ENCODE peak calls at places on chromosomes 16 and 17, in five cellular contexts. One of them, this sample, is unnamed.

GRCh38 chr16:75306102-75306762 is 54.8 kb upstream of the BCAR1 start:
- DNase-seq in thyroid gland: no peak
- DNase-seq in heart right ventricle: no peak
- DNase-seq in adrenal gland: no peak
- DNase-seq in brain microvascular endothelial cell: peak
- DNase-seq in this sample: no peak

GRCh38 chr17:57027852-57028251 is 49.9 kb downstream of the SCPEP1 start:
- DNase-seq in adrenal gland: no peak
- DNase-seq in heart right ventricle: no peak
- DNase-seq in brain microvascular endothelial cell: no peak
- DNase-seq in thyroid gland: no peak
- DNase-seq in this sample: no peak

GRCh38 chr17:2701996-2702741 is 9.4 kb downstream of the CLUH start:
- DNase-seq in adrenal gland: peak
- DNase-seq in heart right ventricle: no peak
- DNase-seq in brain microvascular endothelial cell: no peak
- DNase-seq in thyroid gland: peak
- DNase-seq in this sample: peak

GRCh38 chr16:20612551-20613470 is 36.6 kb upstream of the ACSM2B start:
- DNase-seq in thyroid gland: peak
- DNase-seq in heart right ventricle: peak
- DNase-seq in brain microvascular endothelial cell: no peak
- DNase-seq in adrenal gland: no peak
- DNase-seq in this sample: no peak

GRCh38 chr17:27294689-27295630 is 1.0 kb downstream of the WSB1 start:
- DNase-seq in adrenal gland: peak
- DNase-seq in heart right ventricle: no peak
- DNase-seq in thyroid gland: peak
- DNase-seq in brain microvascular endothelial cell: peak
- DNase-seq in this sample: peak

GRCh38 chr16:2824626-2825025 is 5.5 kb upstream of the ZG16B start:
- DNase-seq in heart right ventricle: no peak
- DNase-seq in adrenal gland: no peak
- DNase-seq in thyroid gland: no peak
- DNase-seq in brain microvascular endothelial cell: no peak
- DNase-seq in this sample: peak

GRCh38 chr16:4109250-4109736 is 6.9 kb downstream of the ADCY9 start:
- DNase-seq in thyroid gland: no peak
- DNase-seq in heart right ventricle: no peak
- DNase-seq in adrenal gland: no peak
- DNase-seq in brain microvascular endothelial cell: no peak
- DNase-seq in this sample: no peak

GRCh38 chr17:60468371-60468770 is 46.1 kb downstream of the CHCT1 start:
- DNase-seq in thyroid gland: no peak
- DNase-seq in adrenal gland: no peak
- DNase-seq in heart right ventricle: no peak
- DNase-seq in brain microvascular endothelial cell: no peak
- DNase-seq in this sample: no peak

GRCh38 chr17:9959377-9959981 is 54.4 kb upstream of the RCVRN start:
- DNase-seq in thyroid gland: no peak
- DNase-seq in adrenal gland: no peak
- DNase-seq in heart right ventricle: peak
- DNase-seq in brain microvascular endothelial cell: peak
- DNase-seq in this sample: no peak
- H3K27ac ChIP-seq in thyroid gland: no peak
- H3K27ac ChIP-seq in adrenal gland: no peak
- H3K27ac ChIP-seq in heart right ventricle: no peak
- H3K27ac ChIP-seq in brain microvascular endothelial cell: no peak
- H3K27ac ChIP-seq in this sample: no peak

GRCh38 chr16:66588981-66589713 is 9.9 kb downstream of the CMTM2 start:
- DNase-seq in heart right ventricle: peak
- DNase-seq in thyroid gland: no peak
- DNase-seq in brain microvascular endothelial cell: no peak
- DNase-seq in adrenal gland: no peak
- DNase-seq in this sample: no peak
- H3K4me3 ChIP-seq in heart right ventricle: no peak
- H3K4me3 ChIP-seq in thyroid gland: no peak
- H3K4me3 ChIP-seq in brain microvascular endothelial cell: no peak
- H3K4me3 ChIP-seq in adrenal gland: no peak
- H3K4me3 ChIP-seq in this sample: no peak

GRCh38 chr16:85369741-85370528 is 243.2 kb upstream of the GSE1 start:
- DNase-seq in adrenal gland: peak
- DNase-seq in brain microvascular endothelial cell: peak
- DNase-seq in heart right ventricle: peak
- DNase-seq in thyroid gland: peak
- DNase-seq in this sample: no peak
- H3K27ac ChIP-seq in adrenal gland: peak
- H3K27ac ChIP-seq in brain microvascular endothelial cell: no peak
- H3K27ac ChIP-seq in heart right ventricle: no peak
- H3K27ac ChIP-seq in thyroid gland: peak
- H3K27ac ChIP-seq in this sample: peak

GRCh38 chr16:67463691-67464090 is 17.3 kb downstream of the ATP6V0D1 start:
- DNase-seq in heart right ventricle: no peak
- DNase-seq in adrenal gland: no peak
- DNase-seq in brain microvascular endothelial cell: no peak
- DNase-seq in thyroid gland: no peak
- DNase-seq in this sample: no peak
- H3K4me3 ChIP-seq in heart right ventricle: no peak
- H3K4me3 ChIP-seq in adrenal gland: no peak
- H3K4me3 ChIP-seq in brain microvascular endothelial cell: no peak
- H3K4me3 ChIP-seq in thyroid gland: no peak
- H3K4me3 ChIP-seq in this sample: no peak

DNA sequence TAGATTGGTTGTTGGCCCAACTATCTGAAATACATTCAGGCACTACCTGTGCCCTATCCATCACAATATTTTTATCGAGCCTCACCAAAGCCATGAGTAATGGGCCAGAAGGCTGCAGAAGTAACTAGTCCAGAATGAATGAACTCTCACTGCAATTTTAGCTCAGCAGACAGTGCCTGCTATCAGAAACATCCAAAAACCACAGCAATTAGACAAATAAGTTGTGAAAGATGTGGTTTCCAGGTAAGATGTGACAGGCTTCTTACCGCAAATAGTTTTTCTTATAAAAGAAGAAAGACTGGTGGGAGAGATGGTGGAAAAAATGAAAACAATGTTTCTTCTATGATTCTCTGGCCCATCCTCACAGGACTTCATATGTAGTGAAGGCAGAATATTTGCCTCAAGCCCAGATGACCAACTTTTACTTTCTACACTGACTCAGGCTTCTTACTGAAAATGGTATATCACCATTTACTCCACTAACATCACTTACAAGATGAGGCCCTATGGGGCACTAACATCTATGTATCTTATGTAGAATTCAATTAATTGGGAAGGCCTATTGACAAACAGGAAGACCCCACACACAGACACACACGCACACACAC is 9.8 kb upstream of the RFFL start:
- DNase-seq in brain microvascular endothelial cell: no peak
- DNase-seq in thyroid gland: no peak
- DNase-seq in adrenal gland: no peak
- DNase-seq in heart right ventricle: no peak
- DNase-seq in this sample: no peak
- H3K27ac ChIP-seq in brain microvascular endothelial cell: no peak
- H3K27ac ChIP-seq in thyroid gland: no peak
- H3K27ac ChIP-seq in adrenal gland: no peak
- H3K27ac ChIP-seq in heart right ventricle: no peak
- H3K27ac ChIP-seq in this sample: no peak

GRCh38 chr17:21162394-21162775 is 35.6 kb downstream of the DHRS7B start:
- DNase-seq in brain microvascular endothelial cell: peak
- DNase-seq in heart right ventricle: no peak
- DNase-seq in thyroid gland: no peak
- DNase-seq in adrenal gland: no peak
- DNase-seq in this sample: no peak
- H3K4me3 ChIP-seq in brain microvascular endothelial cell: no peak
- H3K4me3 ChIP-seq in heart right ventricle: no peak
- H3K4me3 ChIP-seq in thyroid gland: no peak
- H3K4me3 ChIP-seq in adrenal gland: no peak
- H3K4me3 ChIP-seq in this sample: no peak

This sample was measured in suprapubic skin.